ENCODE peak calls at places on chromosomes 12 and 14, in nine cellular contexts. U is BE2C; C is fibroblast of lung; G is endodermal cell; O is effector memory CD4-positive, alpha-beta T cell; S is lower lobe of right lung; Y is NB4; K is fibroblast of the aortic adventitia; F is BJ. I is an unnamed sample.

GRCh38 chr12:64682572-64683277 is 72.4 kb downstream of the RASSF3 start:
- DNase-seq in G (peak; percentile 91), F (peak; percentile 41), K (peak; percentile 89), C (peak; percentile 99), O (no peak), U (peak; percentile 69), S (no peak), Y (peak; percentile 48), I (peak; percentile 47)

GRCh38 chr14:76065519-76065918 is 80.0 kb downstream of the IFT43 start:
- DNase-seq in S (no peak), U (no peak), F (no peak), K (no peak), Y (no peak), G (no peak), C (no peak), O (no peak), I (no peak)

GRCh38 chr14:59268858-59269257 is 80.4 kb downstream of the DAAM1 start:
- DNase-seq in O (no peak), S (no peak), U (no peak), Y (no peak), F (no peak), G (no peak), C (no peak), K (no peak), I (no peak)

GRCh38 chr14:75430106-75430505 is 2.3 kb downstream of the JDP2 start:
- DNase-seq in G (no peak), O (no peak), U (no peak), C (peak; percentile 72), F (no peak), Y (peak; percentile 29), S (peak; percentile 60), K (peak; percentile 68), I (no peak)

GRCh38 chr12:80100566-80100965 is 1.2 kb downstream of the OTOGL start:
- DNase-seq in O (no peak), F (no peak), S (no peak), Y (no peak), C (peak; percentile 64), G (no peak), K (peak; percentile 26), U (no peak), I (peak; percentile 35)

GRCh38 chr12:7498832-7499231 is 4.7 kb downstream of the CD163 start:
- DNase-seq in K (peak; percentile 90), C (peak; percentile 38), U (no peak), O (no peak), Y (peak; percentile 33), G (no peak), S (no peak), F (peak; percentile 82), I (peak; percentile 89)

GRCh38 chr12:104427547-104427938 is 29.2 kb upstream of the CHST11 start:
- DNase-seq in G (no peak), U (no peak), K (no peak), S (no peak), Y (no peak), C (no peak), O (no peak), F (no peak), I (no peak)

GRCh38 chr12:50865266-50865665 is 22.5 kb downstream of the TMPRSS12 start:
- DNase-seq in Y (no peak), C (no peak), O (no peak), U (no peak), G (no peak), F (no peak), S (no peak), K (no peak), I (no peak)

GRCh38 chr12:26128180-26128579 is 3.3 kb upstream of the BHLHE41 start:
- DNase-seq in S (no peak), C (no peak), F (no peak), K (peak; percentile 55), Y (no peak), U (no peak), O (no peak), G (no peak), I (no peak)

GRCh38 chr12:26125451-26126339 is 858 bp upstream of the BHLHE41 start:
- DNase-seq in S (peak; percentile 81), Y (peak; percentile 88), O (no peak), K (peak; percentile 63), G (peak; percentile 94), U (peak; percentile 82), F (no peak), C (peak; percentile 60), I (no peak)

GRCh38 chr12:26126340-26127284 is 1.8 kb upstream of the BHLHE41 start:
- DNase-seq in S (peak; percentile 89), Y (peak; percentile 97), U (peak; percentile 88), F (no peak), G (peak; percentile 96), K (peak; percentile 73), C (peak; percentile 76), O (no peak), I (peak; percentile 49)

GRCh38 chr12:26124491-26125450 is at the start of gene BHLHE41:
- DNase-seq in O (no peak), U (peak; percentile 42), G (peak; percentile 93), C (peak; percentile 39), F (no peak), K (peak; percentile 64), Y (peak; percentile 79), S (peak; percentile 86), I (no peak)

DNA sequence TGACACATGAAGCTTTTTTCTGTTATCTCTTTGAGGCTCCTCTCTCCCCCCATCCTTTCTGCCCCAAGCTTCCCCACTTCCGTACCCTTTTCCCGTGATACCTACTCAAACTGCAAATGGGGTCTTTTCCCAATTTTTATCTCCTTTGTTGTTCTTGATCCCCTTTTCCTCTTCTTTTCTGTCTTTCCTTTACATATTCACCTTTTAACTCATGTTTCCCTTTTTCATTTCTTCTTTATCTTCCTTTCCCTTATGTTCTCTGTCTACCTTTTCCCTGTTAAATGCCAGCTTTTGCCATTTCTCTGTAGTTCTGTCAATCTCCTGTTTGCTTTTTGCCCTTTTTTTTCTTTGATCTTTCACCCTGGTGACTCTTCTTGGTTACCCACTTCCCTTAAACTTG is 2.6 kb upstream of the BHLHE41 start:
- DNase-seq in G (no peak), O (no peak), S (no peak), F (no peak), Y (no peak), U (no peak), K (no peak), C (no peak), I (no peak)
- H3K4me3 ChIP-seq in G (no peak overlapping the region), O (no peak overlapping the region), S (no peak overlapping the region), F (no peak overlapping the region), Y (no peak overlapping the region), U (no peak overlapping the region), K (no peak overlapping the region), C (no peak overlapping the region), I (no peak overlapping the region)

GRCh38 chr12:130016194-130016593 is 112.4 kb upstream of the TMEM132D start:
- DNase-seq in U (no peak), O (no peak), F (no peak), G (peak; percentile 39), C (no peak), K (no peak), Y (no peak), S (no peak), I (no peak)

GRCh38 chr12:130017571-130018449 is 114.0 kb upstream of the TMEM132D start:
- DNase-seq in Y (no peak), S (no peak), K (no peak), C (no peak), O (no peak), G (peak; percentile 69), U (no peak), F (no peak), I (no peak)

GRCh38 chr12:130018614-130019013 is 114.8 kb upstream of the TMEM132D start:
- DNase-seq in U (no peak), O (no peak), G (peak; percentile 31), F (no peak), Y (no peak), K (no peak), S (no peak), C (no peak), I (no peak)

GRCh38 chr12:130014485-130014807 is 110.6 kb upstream of the TMEM132D start:
- DNase-seq in F (no peak), G (peak; percentile 90), O (no peak), S (no peak), K (no peak), U (no peak), C (no peak), Y (peak; percentile 39), I (no peak)

DNA sequence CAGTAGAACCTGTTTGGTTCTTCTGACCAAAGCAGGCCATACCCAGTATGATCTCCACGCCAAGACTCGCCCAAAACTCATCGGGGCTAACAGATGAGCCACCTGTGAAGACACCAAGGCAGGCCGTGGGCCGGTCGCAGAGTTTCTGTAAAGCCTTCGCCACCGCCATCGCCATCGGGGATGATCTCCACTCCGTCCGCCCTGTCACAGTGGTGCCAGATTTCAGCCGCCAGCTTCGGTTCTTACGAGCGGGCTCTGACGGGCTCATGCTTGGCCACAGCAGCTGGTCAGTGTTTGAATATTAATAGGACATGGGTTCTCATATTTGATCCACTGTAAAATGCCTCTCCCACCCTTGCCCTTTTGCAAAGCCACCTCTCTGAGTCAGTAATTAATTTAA is 113.2 kb upstream of the TMEM132D start:
- DNase-seq in S (no peak), K (no peak), F (no peak), C (no peak), Y (no peak), G (peak; percentile 47), U (no peak), O (no peak), I (no peak)
- H3K4me3 ChIP-seq in S (no peak overlapping the region), K (no peak overlapping the region), F (no peak overlapping the region), C (no peak overlapping the region), Y (no peak overlapping the region), G (no peak overlapping the region), U (no peak overlapping the region), O (no peak overlapping the region), I (no peak overlapping the region)

GRCh38 chr12:132583311-132583710 is 27.1 kb downstream of the LRCOL1 start:
- DNase-seq in Y (no peak), K (no peak), S (no peak), G (no peak), C (no peak), F (no peak), O (no peak), U (no peak), I (no peak)

GRCh38 chr12:132585177-132585576 is 25.2 kb downstream of the LRCOL1 start:
- DNase-seq in G (no peak), O (no peak), Y (no peak), S (no peak), U (no peak), K (no peak), C (no peak), F (no peak), I (no peak)

GRCh38 chr12:132582582-132583279 is 27.7 kb downstream of the LRCOL1 start:
- DNase-seq in K (no peak), U (no peak), Y (no peak), O (no peak), G (peak; percentile 78), C (no peak), F (no peak), S (no peak), I (no peak)

GRCh38 chr12:132584472-132584871 is 25.9 kb downstream of the LRCOL1 start:
- DNase-seq in Y (no peak), O (no peak), F (no peak), S (no peak), U (no peak), C (no peak), G (no peak), K (no peak), I (no peak)

GRCh38 chr12:132583736-132584135 is 26.6 kb downstream of the LRCOL1 start:
- DNase-seq in F (no peak), U (no peak), Y (no peak), S (no peak), K (no peak), C (no peak), G (peak; percentile 88), O (no peak), I (no peak)
- H3K4me3 ChIP-seq in F (no peak overlapping the region), U (no peak overlapping the region), Y (no peak overlapping the region), S (no peak overlapping the region), K (no peak overlapping the region), C (no peak overlapping the region), G (peak overlapping the region; percentile 38), O (no peak overlapping the region), I (no peak overlapping the region)

DNA sequence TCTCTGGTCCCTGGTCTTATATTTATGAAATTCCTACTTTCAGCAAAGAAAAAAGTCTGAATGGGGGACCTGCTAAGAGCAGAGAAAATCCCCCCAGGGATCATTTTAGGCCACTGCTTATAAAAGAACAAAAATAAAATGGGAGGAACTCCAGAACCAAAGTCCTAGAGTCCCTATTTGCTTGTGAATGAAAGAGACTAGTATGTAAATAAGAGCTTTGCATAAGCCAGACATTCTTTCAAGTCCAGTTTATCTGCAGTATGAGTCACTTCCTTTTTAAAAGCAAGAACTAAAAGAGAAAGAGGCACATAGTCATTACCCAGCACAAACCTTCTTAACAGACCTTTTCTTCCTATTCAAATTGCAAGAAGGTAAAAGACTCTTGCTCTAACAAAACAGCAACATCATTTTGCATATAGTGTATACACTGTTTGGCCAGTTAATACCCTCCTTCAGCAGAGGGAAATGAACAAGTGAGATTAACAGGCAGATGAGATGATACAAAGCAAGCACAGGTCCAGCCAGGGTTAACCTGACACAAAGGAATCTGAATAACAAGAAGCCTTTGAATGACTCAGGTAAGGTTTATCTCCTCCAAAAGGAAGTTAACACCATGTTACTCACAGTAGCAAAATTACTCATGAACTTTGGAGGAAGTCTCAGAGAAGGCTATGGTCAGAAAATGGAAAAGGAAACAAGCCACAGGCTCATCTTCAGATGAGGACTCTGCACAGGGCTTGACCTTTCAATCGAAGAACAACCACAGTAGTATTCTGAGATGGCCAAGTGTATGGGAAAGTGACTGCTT is 87.3 kb downstream of the PHLDA1 start:
- DNase-seq in G (peak; percentile 71), S (no peak), C (peak; percentile 88), K (peak; percentile 90), F (peak; percentile 84), Y (peak; percentile 82), U (no peak), O (no peak), I (peak; percentile 60)
- H3K4me3 ChIP-seq in G (peak overlapping the region; percentile 51), S (no peak overlapping the region), C (no peak overlapping the region), K (no peak overlapping the region), F (no peak overlapping the region), Y (no peak overlapping the region), U (no peak overlapping the region), O (no peak overlapping the region), I (no peak overlapping the region)